ENCODE peak calls at places on chromosomes 6 and 20, in six cellular contexts. R is T47D; T is H54; L is NCI-H2107; U is Right ventricle myocardium inferior; V is stimulated activated CD8-positive, alpha-beta memory T cell treated with anti-CD3 and anti-CD28 coated beads, Interleukin-7, amount 100 ng/mL, for 4 hours. N is an unnamed sample.
A peak's percentile ranks its signal among the peaks of the same experiment; 100 is the strongest.

GRCh38 chr6:118783931-118784528 is 109.9 kb upstream of the ASF1A start:
- DNase-seq in R (no peak), T (no peak), L (no peak), U (no peak), V (no peak), N (peak; percentile 54)

GRCh38 chr6:101722991-101723579 is 329.6 kb downstream of the GRIK2 start:
- DNase-seq in R (no peak), T (no peak), L (no peak), U (no peak), V (no peak), N (no peak)

GRCh38 chr6:21132856-21133610 is 460.5 kb upstream of the SOX4 start:
- DNase-seq in R (no peak), T (no peak), L (no peak), U (no peak), V (no peak), N (no peak)

GRCh38 chr6:4093288-4093687 is 14.4 kb upstream of the FAM217A start:
- DNase-seq in R (no peak), T (no peak), L (no peak), U (no peak), V (no peak), N (no peak)

GRCh38 chr6:153117986-153118886 is 12.8 kb downstream of the RGS17 start:
- DNase-seq in R (no peak), T (peak; percentile 14), L (no peak), U (no peak), V (no peak), N (peak; percentile 72)

GRCh38 chr20:1856419-1856818 is 38.8 kb upstream of the SIRPA start:
- DNase-seq in R (no peak), T (no peak), L (no peak), U (no peak), V (no peak), N (no peak)

GRCh38 chr6:26420607-26421235 is 18.6 kb downstream of the BTN3A1 start:
- DNase-seq in R (no peak), T (peak; percentile 12), L (no peak), U (no peak), V (no peak), N (peak; percentile 20)

GRCh38 chr6:29791786-29792122 is 35.9 kb upstream of the HLA-G start:
- DNase-seq in R (no peak), T (no peak), L (no peak), U (no peak), V (no peak), N (no peak)

GRCh38 chr6:165662671-165663282 is at the start of gene PDE10A:
- DNase-seq in R (no peak), T (peak; percentile 63), L (no peak), U (peak; percentile 88), V (no peak), N (no peak)